ENCODE peak calls at places on chromosomes 12 and 14, in nine cellular contexts. G, C, X, B, A, O, V, K and P are unnamed samples.

GRCh38 chr12:105377077-105377476 is 46.6 kb downstream of the C12orf75 start:
- DNase-seq in G (no peak), C (no peak), X (no peak), B (no peak), A (no peak), O (no peak), V (no peak), K (no peak), P (no peak)

GRCh38 chr12:80230068-80230467 is 130.7 kb downstream of the OTOGL start:
- DNase-seq in G (no peak), C (peak; percentile 30), X (no peak), B (no peak), A (no peak), O (no peak), V (no peak), K (no peak), P (peak; percentile 10)

GRCh38 chr14:100790785-100791667 is 34.9 kb upstream of the MEG3 start:
- DNase-seq in G (no peak), C (no peak), X (no peak), B (no peak), A (no peak), O (no peak), V (no peak), K (no peak), P (no peak)

GRCh38 chr12:55499810-55500252 is 7.7 kb downstream of the OR6C68 start:
- DNase-seq in G (no peak), C (no peak), X (no peak), B (no peak), A (no peak), O (no peak), V (no peak), K (no peak), P (no peak)

GRCh38 chr12:29051221-29051620 is 97.9 kb upstream of the FAR2 start:
- DNase-seq in G (no peak), C (no peak), X (no peak), B (no peak), A (no peak), O (no peak), V (peak; percentile 22), K (peak; percentile 40), P (no peak)

GRCh38 chr12:116813271-116814041 is 67.8 kb downstream of the HRK start:
- DNase-seq in G (no peak), C (no peak), X (no peak), B (peak; percentile 41), A (no peak), O (no peak), V (peak; percentile 89), K (peak; percentile 92), P (peak; percentile 45)

GRCh38 chr12:6533653-6534157 is 612 bp upstream of the GAPDH start:
- DNase-seq in G (peak; percentile 73), C (peak; percentile 77), X (peak; percentile 73), B (peak; percentile 67), A (no peak), O (peak; percentile 79), V (peak; percentile 92), K (peak; percentile 83), P (peak; percentile 94)

GRCh38 chr12:6085841-6086240 is 38.6 kb downstream of the VWF start:
- DNase-seq in G (no peak), C (no peak), X (no peak), B (no peak), A (no peak), O (no peak), V (no peak), K (no peak), P (no peak)

GRCh38 chr12:58575281-58575680 is 345.0 kb downstream of the LRIG3 start:
- DNase-seq in G (peak; percentile 68), C (no peak), X (no peak), B (no peak), A (no peak), O (no peak), V (peak; percentile 40), K (peak; percentile 34), P (no peak)

GRCh38 chr12:68538722-68539614 is 71.7 kb upstream of the RAP1B start:
- DNase-seq in G (peak; percentile 67), C (peak; percentile 84), X (no peak), B (no peak), A (no peak), O (peak; percentile 59), V (peak; percentile 81), K (no peak), P (peak; percentile 5)

GRCh38 chr12:109292342-109292711 is 16.8 kb downstream of the FOXN4 start:
- DNase-seq in G (no peak), C (no peak), X (no peak), B (no peak), A (no peak), O (no peak), V (no peak), K (no peak), P (no peak)

GRCh38 chr12:5432011-5432400 is at the start of gene NTF3:
- DNase-seq in G (peak; percentile 73), C (no peak), X (no peak), B (no peak), A (no peak), O (peak; percentile 36), V (peak; percentile 28), K (no peak), P (peak; percentile 88)

GRCh38 chr12:52521581-52522266 is 1.5 kb upstream of the KRT5 start:
- DNase-seq in G (peak; percentile 80), C (no peak), X (no peak), B (no peak), A (no peak), O (no peak), V (peak; percentile 91), K (peak; percentile 30), P (no peak)

GRCh38 chr14:75840911-75841310 is 140.9 kb downstream of the TGFB3 start:
- DNase-seq in G (no peak), C (no peak), X (no peak), B (no peak), A (no peak), O (no peak), V (no peak), K (no peak), P (no peak)

GRCh38 chr14:24392327-24393098 is 6.3 kb upstream of the NYNRIN start:
- DNase-seq in G (peak; percentile 42), C (no peak), X (no peak), B (peak; percentile 71), A (no peak), O (no peak), V (no peak), K (peak; percentile 85), P (no peak)

GRCh38 chr12:115756271-115756670 is 521.2 kb downstream of the MED13L start:
- DNase-seq in G (no peak), C (no peak), X (no peak), B (no peak), A (no peak), O (no peak), V (no peak), K (peak; percentile 15), P (no peak)

GRCh38 chr12:121966959-121967358 is 48.6 kb downstream of the CFAP251 start:
- DNase-seq in G (no peak), C (no peak), X (no peak), B (no peak), A (no peak), O (no peak), V (no peak), K (no peak), P (no peak)

GRCh38 chr12:122944588-122944987 is 21.7 kb downstream of the ABCB9 start:
- DNase-seq in G (peak; percentile 61), C (no peak), X (no peak), B (peak; percentile 94), A (no peak), O (no peak), V (peak; percentile 96), K (peak; percentile 96), P (no peak)

GRCh38 chr12:113788020-113788856 is 177.9 kb downstream of the RBM19 start:
- DNase-seq in G (peak; percentile 21), C (no peak), X (no peak), B (no peak), A (no peak), O (no peak), V (peak; percentile 73), K (peak; percentile 96), P (no peak)

GRCh38 chr14:61103541-61104339 is 122.7 kb downstream of the SLC38A6 start:
- DNase-seq in G (peak; percentile 94), C (peak; percentile 58), X (no peak), B (peak; percentile 77), A (peak; percentile 56), O (no peak), V (peak; percentile 97), K (peak; percentile 99), P (no peak)

GRCh38 chr12:31783996-31784645 is 55.3 kb upstream of the AMN1 start:
- DNase-seq in G (peak; percentile 18), C (no peak), X (no peak), B (no peak), A (no peak), O (no peak), V (peak; percentile 10), K (no peak), P (no peak)

GRCh38 chr12:121088208-121088585 is 44.5 kb upstream of the P2RX7 start:
- DNase-seq in G (no peak), C (no peak), X (no peak), B (no peak), A (no peak), O (no peak), V (no peak), K (no peak), P (no peak)

GRCh38 chr14:80996049-80996901 is 40.9 kb downstream of the TSHR start:
- DNase-seq in G (peak; percentile 84), C (no peak), X (peak; percentile 57), B (peak; percentile 31), A (peak; percentile 12), O (no peak), V (peak; percentile 71), K (peak; percentile 83), P (peak; percentile 43)

GRCh38 chr12:125406131-125406530 is 340.9 kb downstream of the AACS start:
- DNase-seq in G (no peak), C (no peak), X (peak; percentile 73), B (no peak), A (no peak), O (no peak), V (no peak), K (no peak), P (no peak)